ENCODE peak calls at places on chromosomes 16 and 17, in ten cellular contexts. Y is CD8-positive, alpha-beta memory T cell; O is nephron progenitor cell; X is stomach; Z is cardiac muscle cell; B is A549; G is activated T-helper 1 cell treated with anti-CD3 and anti-CD28 coated beads, Interleukin-12 subunit alpha, Interleukin-12 subunit beta, Interleukin-2, Interleukin-4 antibody, amounts not matched to agents 30 ng/mL and 10 ng/mL and 1 ng/mL, durations not matched to agents 14 hours and 24 hours and 36 hours; J is heart right ventricle; N is coronary artery; M is aorta. F is an unnamed sample.

GRCh38 chr17:83061586-83061985 is 17.8 kb upstream of the METRNL start:
- DNase-seq in M (no peak), B (no peak), Z (no peak), J (no peak), X (peak), G (no peak), N (peak), O (no peak), Y (no peak), F (no peak)

GRCh38 chr16:29007865-29008593 is 23.2 kb downstream of the LAT start:
- DNase-seq in N (no peak), M (no peak), Y (peak), J (no peak), B (no peak), G (peak), Z (peak), O (no peak), X (no peak), F (no peak)

GRCh38 chr17:33674685-33675084 is 381.6 kb upstream of the ASIC2 start:
- DNase-seq in J (peak), B (peak), X (peak), M (peak), O (peak), N (no peak), Y (no peak), Z (peak), G (peak), F (peak)

GRCh38 chr17:78490156-78490555 is 87.0 kb downstream of the DNAH17 start:
- DNase-seq in N (no peak), J (no peak), Z (no peak), Y (no peak), G (no peak), M (no peak), B (no peak), X (peak), O (no peak), F (no peak)

GRCh38 chr16:340370-341091 is 12.0 kb downstream of the AXIN1 start:
- DNase-seq in Y (no peak), N (no peak), X (no peak), Z (no peak), O (no peak), B (no peak), J (no peak), M (no peak), G (no peak), F (no peak)

GRCh38 chr17:30380643-30381419 is 2.1 kb downstream of the CPD start:
- DNase-seq in G (no peak), N (no peak), J (no peak), O (no peak), M (no peak), B (no peak), Y (no peak), Z (no peak), X (no peak), F (no peak)

GRCh38 chr17:45256114-45256966 is 5.6 kb downstream of the SPATA32 start:
- DNase-seq in M (no peak), J (no peak), G (no peak), X (no peak), O (no peak), Z (no peak), B (no peak), N (no peak), Y (no peak), F (peak)

GRCh38 chr17:77435272-77436057 is 294.7 kb downstream of the SEC14L1 start:
- DNase-seq in J (no peak), O (no peak), Z (no peak), B (no peak), G (no peak), N (no peak), Y (peak), X (no peak), M (no peak), F (no peak)

GRCh38 chr16:56270828-56271227 is 79.5 kb downstream of the GNAO1 start:
- DNase-seq in B (no peak), G (no peak), Z (no peak), J (no peak), X (no peak), Y (no peak), O (no peak), M (no peak), N (no peak), F (no peak)

GRCh38 chr17:18008496-18009268 is 30.3 kb downstream of the ATPAF2 start:
- DNase-seq in B (no peak), M (no peak), N (no peak), G (no peak), Y (no peak), Z (no peak), X (no peak), O (no peak), J (no peak), F (no peak)

GRCh38 chr17:50169121-50169764 is 3.4 kb downstream of the SGCA start:
- DNase-seq in M (peak), B (peak), O (peak), X (no peak), Y (peak), J (peak), N (no peak), G (peak), Z (peak), F (peak)

GRCh38 chr17:80224683-80225082 is 4.5 kb downstream of the SLC26A11 start:
- DNase-seq in Y (no peak), N (no peak), B (no peak), O (no peak), Z (no peak), X (no peak), G (no peak), J (no peak), M (no peak), F (no peak)

F was measured in iPS-NIHi11.